ENCODE peak calls at places on chromosome 10, in six cellular contexts. One of them, this sample, is unnamed.

GRCh38 chr10:6114758-6115410 is 26.1 kb downstream of the RBM17 start:
- DNase-seq in GM20000: no peak
- DNase-seq in ELR: peak; percentile 86
- DNase-seq in stimulated activated naive CD4-positive, alpha-beta T cell: no peak
- DNase-seq in psoas muscle: no peak
- DNase-seq in glomerular endothelial cell: no peak
- DNase-seq in this sample: peak; percentile 63

GRCh38 chr10:84397735-84398144 is 69.4 kb downstream of the CCSER2 start:
- DNase-seq in psoas muscle: no peak
- DNase-seq in glomerular endothelial cell: no peak
- DNase-seq in stimulated activated naive CD4-positive, alpha-beta T cell: no peak
- DNase-seq in ELR: no peak
- DNase-seq in GM20000: no peak
- DNase-seq in this sample: no peak

GRCh38 chr10:63722537-63722936 is 201.3 kb downstream of the REEP3 start:
- DNase-seq in GM20000: no peak
- DNase-seq in ELR: peak; percentile 59
- DNase-seq in glomerular endothelial cell: peak; percentile 90
- DNase-seq in stimulated activated naive CD4-positive, alpha-beta T cell: no peak
- DNase-seq in psoas muscle: peak; percentile 40
- DNase-seq in this sample: peak; percentile 73

GRCh38 chr10:78327778-78328591 is 294.3 kb downstream of the RPS24 start:
- DNase-seq in ELR: no peak
- DNase-seq in psoas muscle: no peak
- DNase-seq in stimulated activated naive CD4-positive, alpha-beta T cell: no peak
- DNase-seq in GM20000: no peak
- DNase-seq in glomerular endothelial cell: no peak
- DNase-seq in this sample: no peak

GRCh38 chr10:77970869-77971803 is 44.6 kb upstream of the DLG5 start:
- DNase-seq in stimulated activated naive CD4-positive, alpha-beta T cell: no peak
- DNase-seq in GM20000: peak; percentile 48
- DNase-seq in ELR: peak; percentile 82
- DNase-seq in psoas muscle: peak; percentile 65
- DNase-seq in glomerular endothelial cell: no peak
- DNase-seq in this sample: peak; percentile 7

GRCh38 chr10:61750943-61751471 is 88.3 kb downstream of the CABCOCO1 start:
- DNase-seq in ELR: peak; percentile 84
- DNase-seq in glomerular endothelial cell: no peak
- DNase-seq in psoas muscle: peak; percentile 50
- DNase-seq in stimulated activated naive CD4-positive, alpha-beta T cell: peak; percentile 37
- DNase-seq in GM20000: peak; percentile 57
- DNase-seq in this sample: peak; percentile 33

GRCh38 chr10:13859979-13860619 is 273.3 kb downstream of the PRPF18 start:
- DNase-seq in GM20000: no peak
- DNase-seq in ELR: peak; percentile 51
- DNase-seq in stimulated activated naive CD4-positive, alpha-beta T cell: no peak
- DNase-seq in glomerular endothelial cell: no peak
- DNase-seq in psoas muscle: no peak
- DNase-seq in this sample: peak; percentile 68

GRCh38 chr10:71771204-71771603 is 2.1 kb downstream of the VSIR start:
- DNase-seq in stimulated activated naive CD4-positive, alpha-beta T cell: no peak
- DNase-seq in GM20000: no peak
- DNase-seq in psoas muscle: no peak
- DNase-seq in glomerular endothelial cell: no peak
- DNase-seq in ELR: no peak
- DNase-seq in this sample: no peak

GRCh38 chr10:69572159-69573055 is 815 bp downstream of the NEUROG3 start:
- DNase-seq in ELR: no peak
- DNase-seq in glomerular endothelial cell: no peak
- DNase-seq in psoas muscle: no peak
- DNase-seq in GM20000: no peak
- DNase-seq in stimulated activated naive CD4-positive, alpha-beta T cell: no peak
- DNase-seq in this sample: no peak

GRCh38 chr10:95419399-95419798 is 128.6 kb upstream of the PDLIM1 start:
- DNase-seq in glomerular endothelial cell: no peak
- DNase-seq in GM20000: no peak
- DNase-seq in stimulated activated naive CD4-positive, alpha-beta T cell: no peak
- DNase-seq in psoas muscle: no peak
- DNase-seq in ELR: no peak
- DNase-seq in this sample: no peak

GRCh38 chr10:117458571-117458970 is 83.3 kb upstream of the PDZD8 start:
- DNase-seq in ELR: no peak
- DNase-seq in glomerular endothelial cell: no peak
- DNase-seq in GM20000: no peak
- DNase-seq in psoas muscle: no peak
- DNase-seq in stimulated activated naive CD4-positive, alpha-beta T cell: no peak
- DNase-seq in this sample: no peak

GRCh38 chr10:122307669-122308486 is 36.8 kb downstream of the BTBD16 start:
- DNase-seq in GM20000: peak; percentile 39
- DNase-seq in psoas muscle: peak; percentile 72
- DNase-seq in stimulated activated naive CD4-positive, alpha-beta T cell: no peak
- DNase-seq in glomerular endothelial cell: peak; percentile 99
- DNase-seq in ELR: peak; percentile 87
- DNase-seq in this sample: peak; percentile 98

GRCh38 chr10:30467939-30468338 is 34.0 kb downstream of the MAP3K8 start:
- DNase-seq in glomerular endothelial cell: no peak
- DNase-seq in GM20000: peak; percentile 43
- DNase-seq in ELR: no peak
- DNase-seq in psoas muscle: no peak
- DNase-seq in stimulated activated naive CD4-positive, alpha-beta T cell: no peak
- DNase-seq in this sample: no peak

GRCh38 chr10:54773506-54773905 is 27.5 kb downstream of the PCDH15 start:
- DNase-seq in stimulated activated naive CD4-positive, alpha-beta T cell: no peak
- DNase-seq in glomerular endothelial cell: no peak
- DNase-seq in psoas muscle: no peak
- DNase-seq in GM20000: no peak
- DNase-seq in ELR: no peak
- DNase-seq in this sample: no peak

GRCh38 chr10:16787361-16787791 is 29.8 kb downstream of the RSU1 start:
- DNase-seq in GM20000: no peak
- DNase-seq in glomerular endothelial cell: no peak
- DNase-seq in stimulated activated naive CD4-positive, alpha-beta T cell: peak; percentile 55
- DNase-seq in ELR: no peak
- DNase-seq in psoas muscle: no peak
- DNase-seq in this sample: no peak

GRCh38 chr10:110304394-110304779 is 333 bp downstream of the SMNDC1 start:
- DNase-seq in GM20000: no peak
- DNase-seq in psoas muscle: no peak
- DNase-seq in ELR: peak; percentile 43
- DNase-seq in stimulated activated naive CD4-positive, alpha-beta T cell: no peak
- DNase-seq in glomerular endothelial cell: no peak
- DNase-seq in this sample: no peak

GRCh38 chr10:27893320-27894014 is 105.4 kb downstream of the ODAD2 start:
- DNase-seq in glomerular endothelial cell: peak; percentile 4
- DNase-seq in GM20000: no peak
- DNase-seq in ELR: peak; percentile 51
- DNase-seq in stimulated activated naive CD4-positive, alpha-beta T cell: no peak
- DNase-seq in psoas muscle: no peak
- DNase-seq in this sample: peak; percentile 35

GRCh38 chr10:21458496-21458895 is 67.0 kb downstream of the SKIDA1 start:
- DNase-seq in stimulated activated naive CD4-positive, alpha-beta T cell: no peak
- DNase-seq in psoas muscle: no peak
- DNase-seq in GM20000: no peak
- DNase-seq in ELR: no peak
- DNase-seq in glomerular endothelial cell: no peak
- DNase-seq in this sample: no peak

GRCh38 chr10:103709341-103709920 is 145.9 kb downstream of the SH3PXD2A start:
- DNase-seq in GM20000: no peak
- DNase-seq in stimulated activated naive CD4-positive, alpha-beta T cell: no peak
- DNase-seq in psoas muscle: no peak
- DNase-seq in glomerular endothelial cell: no peak
- DNase-seq in ELR: peak; percentile 81
- DNase-seq in this sample: no peak

GRCh38 chr10:50937230-50937907 is 51.9 kb upstream of the A1CF start:
- DNase-seq in glomerular endothelial cell: peak; percentile 9
- DNase-seq in ELR: peak; percentile 52
- DNase-seq in GM20000: no peak
- DNase-seq in stimulated activated naive CD4-positive, alpha-beta T cell: no peak
- DNase-seq in psoas muscle: no peak
- DNase-seq in this sample: no peak

GRCh38 chr10:61115874-61116273 is 171.9 kb upstream of the RHOBTB1 start:
- DNase-seq in glomerular endothelial cell: no peak
- DNase-seq in ELR: no peak
- DNase-seq in GM20000: no peak
- DNase-seq in stimulated activated naive CD4-positive, alpha-beta T cell: no peak
- DNase-seq in psoas muscle: no peak
- DNase-seq in this sample: no peak

GRCh38 chr10:118251791-118252190 is 90.3 kb downstream of the FAM204A start:
- DNase-seq in stimulated activated naive CD4-positive, alpha-beta T cell: no peak
- DNase-seq in GM20000: no peak
- DNase-seq in ELR: no peak
- DNase-seq in psoas muscle: no peak
- DNase-seq in glomerular endothelial cell: no peak
- DNase-seq in this sample: no peak

GRCh38 chr10:92005978-92006377 is 82.4 kb downstream of the BTAF1 start:
- DNase-seq in psoas muscle: no peak
- DNase-seq in ELR: no peak
- DNase-seq in stimulated activated naive CD4-positive, alpha-beta T cell: no peak
- DNase-seq in GM20000: no peak
- DNase-seq in glomerular endothelial cell: no peak
- DNase-seq in this sample: no peak

GRCh38 chr10:4212111-4212635 is 427.2 kb upstream of the KLF6 start:
- DNase-seq in ELR: no peak
- DNase-seq in psoas muscle: no peak
- DNase-seq in glomerular endothelial cell: no peak
- DNase-seq in GM20000: no peak
- DNase-seq in stimulated activated naive CD4-positive, alpha-beta T cell: no peak
- DNase-seq in this sample: no peak

GRCh38 chr10:123781956-123782500 is 109.6 kb downstream of the CPXM2 start:
- DNase-seq in stimulated activated naive CD4-positive, alpha-beta T cell: no peak
- DNase-seq in psoas muscle: no peak
- DNase-seq in glomerular endothelial cell: no peak
- DNase-seq in ELR: no peak
- DNase-seq in GM20000: no peak
- DNase-seq in this sample: no peak

GRCh38 chr10:70474780-70475179 is 3.8 kb upstream of the PALD1 start:
- DNase-seq in glomerular endothelial cell: no peak
- DNase-seq in ELR: no peak
- DNase-seq in psoas muscle: no peak
- DNase-seq in stimulated activated naive CD4-positive, alpha-beta T cell: no peak
- DNase-seq in GM20000: no peak
- DNase-seq in this sample: no peak

GRCh38 chr10:113459672-113460280 is 93.1 kb upstream of the HABP2 start:
- DNase-seq in glomerular endothelial cell: no peak
- DNase-seq in psoas muscle: no peak
- DNase-seq in GM20000: no peak
- DNase-seq in stimulated activated naive CD4-positive, alpha-beta T cell: no peak
- DNase-seq in ELR: no peak
- DNase-seq in this sample: no peak

GRCh38 chr10:110226926-110227641 is 19.7 kb downstream of the MXI1 start:
- DNase-seq in GM20000: peak; percentile 90
- DNase-seq in psoas muscle: peak; percentile 75
- DNase-seq in glomerular endothelial cell: no peak
- DNase-seq in ELR: peak; percentile 62
- DNase-seq in stimulated activated naive CD4-positive, alpha-beta T cell: peak; percentile 72
- DNase-seq in this sample: no peak

GRCh38 chr10:47055386-47056382 is 144.5 kb downstream of the PTPN20 start:
- DNase-seq in ELR: no peak
- DNase-seq in stimulated activated naive CD4-positive, alpha-beta T cell: no peak
- DNase-seq in glomerular endothelial cell: no peak
- DNase-seq in GM20000: no peak
- DNase-seq in psoas muscle: no peak
- DNase-seq in this sample: no peak

GRCh38 chr10:5536486-5536885 is 11.7 kb downstream of the CALML3 start:
- DNase-seq in ELR: no peak
- DNase-seq in psoas muscle: no peak
- DNase-seq in stimulated activated naive CD4-positive, alpha-beta T cell: no peak
- DNase-seq in glomerular endothelial cell: no peak
- DNase-seq in GM20000: no peak
- DNase-seq in this sample: no peak

GRCh38 chr10:76303682-76304316 is 872.4 kb downstream of the LRMDA start:
- DNase-seq in glomerular endothelial cell: no peak
- DNase-seq in ELR: peak; percentile 53
- DNase-seq in GM20000: peak; percentile 29
- DNase-seq in stimulated activated naive CD4-positive, alpha-beta T cell: peak; percentile 24
- DNase-seq in psoas muscle: peak; percentile 52
- DNase-seq in this sample: peak; percentile 3